ENCODE peak calls at places on chromosome 3, in six cellular contexts. E is MM.1S, Q is GM23338, C is hepatocyte, H is PC-3, G is neural progenitor cell. L is an unnamed sample. For H3K36me3, the result is how much of the 10 kb centered on the place peaks cover.

GRCh38 chr3:34864011-34864410 is 775.3 kb upstream of the ARPP21 start:
- DNase-seq in E (no peak), Q (no peak), G (no peak), C (no peak), H (no peak), L (no peak)

GRCh38 chr3:128929364-128929763 is 49.9 kb downstream of the ACAD9 start:
- DNase-seq in G (no peak), Q (no peak), H (no peak), E (no peak), C (no peak), L (no peak)

GRCh38 chr3:14431556-14431927 is 29.1 kb downstream of the SLC6A6 start:
- DNase-seq in E (no peak), Q (peak), H (no peak), C (no peak), G (no peak), L (no peak)

GRCh38 chr3:40281995-40282394 is 27.5 kb upstream of the EIF1B start:
- DNase-seq in H (no peak), G (no peak), C (no peak), E (no peak), Q (no peak), L (no peak)

GRCh38 chr3:124084398-124084881 is 92.5 kb upstream of the ROPN1 start:
- DNase-seq in C (peak), G (no peak), E (no peak), H (no peak), Q (no peak), L (peak)

GRCh38 chr3:183220828-183221227 is 32.2 kb upstream of the B3GNT5 start:
- DNase-seq in H (no peak), C (no peak), E (no peak), Q (no peak), G (no peak), L (no peak)

GRCh38 chr3:173584834-173585831 is 187.6 kb downstream of the NLGN1 start:
- DNase-seq in G (peak), H (peak), Q (peak), C (peak), E (peak), L (peak)

GRCh38 chr3:186540444-186541226 is 3.5 kb downstream of the CRYGS start:
- DNase-seq in E (peak), Q (peak), G (peak), C (peak), H (peak), L (peak)

GRCh38 chr3:168116279-168116678 is 20.6 kb upstream of the GOLIM4 start:
- DNase-seq in G (no peak), Q (no peak), H (no peak), E (no peak), C (no peak), L (peak)

GRCh38 chr3:46892285-46893145 is 15.0 kb downstream of the PTH1R start:
- DNase-seq in C (peak), Q (peak), E (peak), H (peak), G (peak), L (peak)

GRCh38 chr3:46668116-46668515 is 25.4 kb downstream of the ALS2CL start:
- DNase-seq in H (no peak), E (no peak), G (no peak), C (no peak), Q (no peak), L (no peak)

GRCh38 chr3:72892081-72892763 is 4.4 kb downstream of the GXYLT2 start:
- DNase-seq in C (peak), G (no peak), Q (no peak), E (no peak), H (peak), L (peak)

GRCh38 chr3:23129817-23130216 is 73.3 kb upstream of the UBE2E2 start:
- DNase-seq in H (peak), C (peak), Q (no peak), G (no peak), E (peak), L (no peak)

GRCh38 chr3:62332017-62332416 is 41.3 kb downstream of the FEZF2 start:
- DNase-seq in E (no peak), Q (no peak), G (no peak), H (no peak), C (no peak), L (no peak)
- TF ChIP-seq EZH2phosphoT487 in E (no peak), Q (no peak), G (no peak), H (no peak), C (no peak), L (no peak)

GRCh38 chr3:38649500-38650247 is at the start of gene SCN5A:
- DNase-seq in H (peak), E (peak), Q (peak), C (peak), G (peak), L (peak)

GRCh38 chr3:38650248-38650940 is 907 bp upstream of the SCN5A start:
- DNase-seq in G (no peak), C (no peak), H (no peak), Q (no peak), E (no peak), L (peak)

GRCh38 chr3:38648024-38648658 is 1.3 kb downstream of the SCN5A start:
- DNase-seq in H (no peak), C (no peak), G (no peak), E (no peak), Q (no peak), L (no peak)

GRCh38 chr3:38647217-38647970 is 2.1 kb downstream of the SCN5A start:
- DNase-seq in H (no peak), E (no peak), C (no peak), G (no peak), Q (no peak), L (no peak)

DNA sequence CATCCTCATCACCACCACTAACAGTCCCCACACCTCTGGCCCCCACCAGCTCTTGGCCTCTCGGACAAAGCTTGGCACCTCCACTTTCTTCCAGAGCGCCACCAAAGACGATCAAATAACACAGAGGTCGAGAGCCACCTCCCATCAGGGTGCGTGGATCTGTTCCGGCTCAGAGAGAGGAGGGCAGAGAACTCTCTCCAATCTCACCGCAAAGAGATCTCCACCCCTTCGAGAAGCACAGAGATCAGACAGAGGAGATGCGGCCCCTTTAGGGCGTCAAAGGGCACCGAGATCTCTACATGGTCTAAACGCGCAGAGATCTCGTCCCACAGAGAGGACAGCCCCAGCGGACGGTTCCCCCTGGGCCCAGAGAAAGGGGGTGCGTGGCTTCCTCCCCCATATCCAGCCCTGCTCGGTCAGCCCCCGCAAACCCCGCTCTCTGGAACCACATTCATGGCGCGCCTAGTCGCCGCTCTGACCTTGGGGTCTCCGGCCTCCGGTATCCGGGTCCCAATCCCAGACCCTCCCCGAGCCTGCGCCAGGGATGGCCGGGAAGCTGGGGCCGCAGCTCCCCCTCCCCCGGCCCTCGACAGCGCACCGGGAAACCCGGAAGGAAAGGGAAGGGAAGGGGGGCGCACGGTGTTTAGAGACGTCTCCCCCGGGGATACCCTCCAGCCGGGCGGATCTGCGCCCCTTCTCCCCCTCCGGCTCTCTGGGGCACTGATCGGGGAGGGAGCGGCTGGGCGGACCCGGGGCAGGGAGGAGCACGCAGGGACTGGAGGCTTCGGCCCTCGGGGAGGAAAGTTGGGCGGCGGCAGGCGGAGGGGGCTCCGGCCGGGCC is 608 bp downstream of the SCN5A start:
- DNase-seq in E (no peak), Q (peak), G (no peak), H (no peak), C (no peak), L (no peak)
- TF ChIP-seq EZH2 in E (no peak), Q (no peak), G (peak), H (peak), C (peak), L (peak)

GRCh38 chr3:150581174-150581573 is 21.9 kb upstream of the SELENOT start:
- DNase-seq in H (no peak), C (no peak), E (no peak), Q (no peak), G (no peak), L (no peak)
- H3K36me3 ChIP-seq in H (half or more), C (under half), E (under half), Q (under half), G (under half), L (under half)

DNA sequence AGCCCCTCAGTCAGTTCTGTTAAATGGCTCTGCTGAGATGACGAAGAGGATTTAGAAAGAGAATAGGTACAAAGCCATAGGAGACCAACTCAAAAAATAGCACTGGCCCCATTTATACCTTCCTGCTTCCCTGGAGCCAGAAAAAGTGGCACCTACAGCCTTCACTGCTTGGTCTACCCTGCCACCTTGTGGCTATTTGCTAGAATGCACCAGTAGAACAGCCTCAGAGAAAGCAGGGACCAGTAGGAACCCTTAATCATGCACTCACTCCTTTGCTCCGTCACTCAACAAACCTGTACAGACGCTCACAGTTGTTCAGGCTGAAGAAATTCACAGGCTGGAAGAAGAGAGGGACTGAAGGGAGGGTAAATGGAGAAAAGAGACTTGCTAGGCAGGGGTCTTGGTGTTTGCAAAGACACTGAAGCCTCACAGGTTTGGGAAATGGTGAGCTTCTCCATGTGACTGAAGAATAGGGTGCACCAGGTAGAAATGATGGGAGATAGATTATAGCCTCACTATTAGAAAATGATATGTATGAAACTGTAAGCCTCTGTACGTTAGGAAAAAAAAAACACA is 12.1 kb upstream of the RTP2 start:
- DNase-seq in C (peak), G (peak), H (peak), Q (peak), E (peak), L (peak)
- TF ChIP-seq EZH2phosphoT487 in C (no peak), G (no peak), H (no peak), Q (no peak), E (no peak), L (no peak)

GRCh38 chr3:169667380-169667671 is 3.8 kb upstream of the MECOM start:
- DNase-seq in E (no peak), C (no peak), H (no peak), G (no peak), Q (no peak), L (no peak)

GRCh38 chr3:169664034-169664820 is 715 bp upstream of the MECOM start:
- DNase-seq in C (no peak), Q (peak), G (peak), E (no peak), H (peak), L (no peak)

GRCh38 chr3:169666501-169667379 is 3.2 kb upstream of the MECOM start:
- DNase-seq in Q (peak), H (no peak), E (no peak), C (no peak), G (peak), L (no peak)

GRCh38 chr3:169666079-169666436 is 2.5 kb upstream of the MECOM start:
- DNase-seq in G (peak), C (no peak), E (no peak), Q (peak), H (no peak), L (no peak)

DNA sequence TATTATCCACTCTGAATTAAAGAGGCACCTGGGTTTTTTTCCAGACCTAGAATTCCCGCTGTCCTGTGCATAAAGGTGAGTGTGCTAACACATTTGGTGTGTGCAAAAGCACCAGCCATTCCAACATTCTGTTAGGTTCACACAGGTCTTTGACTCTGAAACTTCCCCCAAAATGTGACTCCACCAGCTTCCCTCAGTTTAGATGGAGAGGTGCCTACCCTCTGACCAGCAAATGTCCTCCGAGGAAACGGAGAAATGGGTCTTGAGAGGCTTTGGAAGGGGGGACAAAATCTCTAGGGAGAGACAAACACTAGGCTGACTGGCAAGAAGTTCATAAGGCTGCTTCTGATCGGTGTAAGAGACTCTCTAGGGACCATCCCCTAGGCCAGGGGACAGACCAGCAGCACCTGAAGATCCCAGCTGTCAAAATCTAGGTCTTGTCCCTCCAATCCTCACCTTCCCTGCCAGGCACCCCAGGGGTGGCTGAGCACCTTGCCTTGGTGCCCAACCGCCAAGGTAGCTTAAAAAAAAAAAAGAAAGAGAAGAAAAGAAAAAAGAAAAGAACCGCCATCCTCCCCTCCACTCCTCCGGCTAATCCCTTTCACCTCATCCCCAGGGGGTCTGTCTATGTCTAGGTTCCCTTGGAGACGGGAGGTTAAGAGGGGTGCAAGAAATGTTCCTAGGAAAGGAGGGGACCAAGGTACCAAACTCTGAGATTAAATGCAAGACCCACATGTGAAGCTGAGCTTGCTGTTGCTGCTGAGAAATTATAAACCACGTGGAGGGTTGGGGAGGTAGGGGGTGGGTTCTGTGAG is 2.0 kb upstream of the MECOM start:
- DNase-seq in C (no peak), G (peak), Q (peak), E (no peak), H (no peak), L (no peak)
- TF ChIP-seq EZH2 in C (no peak), G (no peak), Q (peak), E (no peak), H (no peak), L (no peak)

GRCh38 chr3:42533161-42533897 is 30.9 kb downstream of the VIPR1 start:
- DNase-seq in G (peak), C (no peak), Q (peak), E (no peak), H (no peak), L (no peak)
- H3K36me3 ChIP-seq in G (under half), C (under half), Q (under half), E (under half), H (under half), L (under half)

GRCh38 chr3:87207500-87207899 is 19.6 kb upstream of the CHMP2B start:
- DNase-seq in G (no peak), Q (no peak), E (no peak), H (peak), C (no peak), L (peak)
- TF ChIP-seq EZH2phosphoT487 in G (no peak), Q (no peak), E (no peak), H (no peak), C (no peak), L (no peak)

L was measured in GM23248.